ENCODE peak calls at places on chromosomes 2 and 18, in nine cellular contexts. One of them, this sample, is unnamed.

GRCh38 chr2:218291934-218292699 is at the start of gene TMBIM1:
- DNase-seq in pancreas: peak
- DNase-seq in NCI-H1105 treated with DMSO at 0.1 percent for 48 hours: no peak
- DNase-seq in naive B cell: peak
- DNase-seq in cardiac muscle cell: peak
- DNase-seq in esophagus squamous epithelium: no peak
- DNase-seq in substantia nigra: peak
- DNase-seq in mesendoderm: peak
- DNase-seq in GM23338: peak
- DNase-seq in this sample: peak

GRCh38 chr2:156147594-156148330 is 184.8 kb downstream of the NR4A2 start:
- DNase-seq in pancreas: no peak
- DNase-seq in NCI-H1105 treated with DMSO at 0.1 percent for 48 hours: no peak
- DNase-seq in naive B cell: no peak
- DNase-seq in cardiac muscle cell: no peak
- DNase-seq in esophagus squamous epithelium: no peak
- DNase-seq in substantia nigra: no peak
- DNase-seq in mesendoderm: no peak
- DNase-seq in GM23338: no peak
- DNase-seq in this sample: no peak

GRCh38 chr18:31430072-31430471 is 17.5 kb upstream of the DSG3 start:
- DNase-seq in pancreas: no peak
- DNase-seq in NCI-H1105 treated with DMSO at 0.1 percent for 48 hours: no peak
- DNase-seq in naive B cell: no peak
- DNase-seq in cardiac muscle cell: no peak
- DNase-seq in esophagus squamous epithelium: no peak
- DNase-seq in substantia nigra: no peak
- DNase-seq in mesendoderm: no peak
- DNase-seq in GM23338: no peak
- DNase-seq in this sample: no peak

GRCh38 chr2:17912266-17912691 is 33.8 kb downstream of the KCNS3 start:
- DNase-seq in pancreas: no peak
- DNase-seq in NCI-H1105 treated with DMSO at 0.1 percent for 48 hours: no peak
- DNase-seq in naive B cell: peak
- DNase-seq in cardiac muscle cell: no peak
- DNase-seq in esophagus squamous epithelium: no peak
- DNase-seq in substantia nigra: no peak
- DNase-seq in mesendoderm: no peak
- DNase-seq in GM23338: no peak
- DNase-seq in this sample: no peak

GRCh38 chr2:122491011-122491410 is 735.6 kb downstream of the TSN start:
- DNase-seq in pancreas: no peak
- DNase-seq in NCI-H1105 treated with DMSO at 0.1 percent for 48 hours: no peak
- DNase-seq in naive B cell: no peak
- DNase-seq in cardiac muscle cell: no peak
- DNase-seq in esophagus squamous epithelium: no peak
- DNase-seq in substantia nigra: no peak
- DNase-seq in mesendoderm: no peak
- DNase-seq in GM23338: no peak
- DNase-seq in this sample: no peak

GRCh38 chr18:32093523-32093922 is 1.8 kb downstream of the RNF138 start:
- DNase-seq in pancreas: no peak
- DNase-seq in NCI-H1105 treated with DMSO at 0.1 percent for 48 hours: peak
- DNase-seq in naive B cell: no peak
- DNase-seq in cardiac muscle cell: no peak
- DNase-seq in esophagus squamous epithelium: no peak
- DNase-seq in substantia nigra: no peak
- DNase-seq in mesendoderm: no peak
- DNase-seq in GM23338: no peak
- DNase-seq in this sample: no peak

GRCh38 chr18:11999431-11999830 is 18.1 kb downstream of the IMPA2 start:
- DNase-seq in pancreas: peak
- DNase-seq in NCI-H1105 treated with DMSO at 0.1 percent for 48 hours: no peak
- DNase-seq in naive B cell: no peak
- DNase-seq in cardiac muscle cell: no peak
- DNase-seq in esophagus squamous epithelium: no peak
- DNase-seq in substantia nigra: no peak
- DNase-seq in mesendoderm: no peak
- DNase-seq in GM23338: no peak
- DNase-seq in this sample: no peak

GRCh38 chr2:236055471-236055870 is 112.7 kb downstream of the GBX2 start:
- DNase-seq in pancreas: no peak
- DNase-seq in NCI-H1105 treated with DMSO at 0.1 percent for 48 hours: no peak
- DNase-seq in naive B cell: no peak
- DNase-seq in cardiac muscle cell: no peak
- DNase-seq in esophagus squamous epithelium: no peak
- DNase-seq in substantia nigra: no peak
- DNase-seq in mesendoderm: no peak
- DNase-seq in GM23338: no peak
- DNase-seq in this sample: no peak

GRCh38 chr2:201406077-201406662 is 45.1 kb downstream of the TRAK2 start:
- DNase-seq in pancreas: no peak
- DNase-seq in NCI-H1105 treated with DMSO at 0.1 percent for 48 hours: peak
- DNase-seq in naive B cell: no peak
- DNase-seq in cardiac muscle cell: peak
- DNase-seq in esophagus squamous epithelium: no peak
- DNase-seq in substantia nigra: no peak
- DNase-seq in mesendoderm: no peak
- DNase-seq in GM23338: no peak
- DNase-seq in this sample: peak

GRCh38 chr2:208406474-208407451 is at the start of gene PTH2R:
- DNase-seq in pancreas: peak
- DNase-seq in NCI-H1105 treated with DMSO at 0.1 percent for 48 hours: peak
- DNase-seq in naive B cell: no peak
- DNase-seq in cardiac muscle cell: peak
- DNase-seq in esophagus squamous epithelium: no peak
- DNase-seq in substantia nigra: no peak
- DNase-seq in mesendoderm: peak
- DNase-seq in GM23338: peak
- DNase-seq in this sample: no peak

GRCh38 chr2:132620115-132620514 is 49.9 kb downstream of the LYPD1 start:
- DNase-seq in pancreas: no peak
- DNase-seq in NCI-H1105 treated with DMSO at 0.1 percent for 48 hours: no peak
- DNase-seq in naive B cell: no peak
- DNase-seq in cardiac muscle cell: peak
- DNase-seq in esophagus squamous epithelium: no peak
- DNase-seq in substantia nigra: no peak
- DNase-seq in mesendoderm: no peak
- DNase-seq in GM23338: no peak
- DNase-seq in this sample: no peak

GRCh38 chr2:84458436-84459027 is 548 bp downstream of the SUCLG1 start:
- DNase-seq in pancreas: no peak
- DNase-seq in NCI-H1105 treated with DMSO at 0.1 percent for 48 hours: no peak
- DNase-seq in naive B cell: no peak
- DNase-seq in cardiac muscle cell: peak
- DNase-seq in esophagus squamous epithelium: no peak
- DNase-seq in substantia nigra: no peak
- DNase-seq in mesendoderm: no peak
- DNase-seq in GM23338: no peak
- DNase-seq in this sample: no peak

GRCh38 chr2:239369631-239370161 is 31.1 kb downstream of the HDAC4 start:
- DNase-seq in pancreas: peak
- DNase-seq in NCI-H1105 treated with DMSO at 0.1 percent for 48 hours: no peak
- DNase-seq in naive B cell: peak
- DNase-seq in cardiac muscle cell: no peak
- DNase-seq in esophagus squamous epithelium: no peak
- DNase-seq in substantia nigra: no peak
- DNase-seq in mesendoderm: no peak
- DNase-seq in GM23338: no peak
- DNase-seq in this sample: no peak

GRCh38 chr2:2043394-2043793 is 287.7 kb downstream of the MYT1L start:
- DNase-seq in pancreas: no peak
- DNase-seq in NCI-H1105 treated with DMSO at 0.1 percent for 48 hours: no peak
- DNase-seq in naive B cell: no peak
- DNase-seq in cardiac muscle cell: no peak
- DNase-seq in esophagus squamous epithelium: no peak
- DNase-seq in substantia nigra: no peak
- DNase-seq in mesendoderm: no peak
- DNase-seq in GM23338: no peak
- DNase-seq in this sample: no peak

GRCh38 chr18:13233746-13234527 is 15.4 kb downstream of the LDLRAD4 start:
- DNase-seq in pancreas: no peak
- DNase-seq in NCI-H1105 treated with DMSO at 0.1 percent for 48 hours: no peak
- DNase-seq in naive B cell: no peak
- DNase-seq in cardiac muscle cell: no peak
- DNase-seq in esophagus squamous epithelium: no peak
- DNase-seq in substantia nigra: no peak
- DNase-seq in mesendoderm: no peak
- DNase-seq in GM23338: no peak
- DNase-seq in this sample: no peak

GRCh38 chr2:172339431-172340010 is 87.9 kb upstream of the ITGA6 start:
- DNase-seq in pancreas: no peak
- DNase-seq in NCI-H1105 treated with DMSO at 0.1 percent for 48 hours: no peak
- DNase-seq in naive B cell: no peak
- DNase-seq in cardiac muscle cell: no peak
- DNase-seq in esophagus squamous epithelium: no peak
- DNase-seq in substantia nigra: no peak
- DNase-seq in mesendoderm: no peak
- DNase-seq in GM23338: no peak
- DNase-seq in this sample: no peak

GRCh38 chr18:27894746-27895145 is 282.2 kb downstream of the CDH2 start:
- DNase-seq in pancreas: no peak
- DNase-seq in NCI-H1105 treated with DMSO at 0.1 percent for 48 hours: no peak
- DNase-seq in naive B cell: no peak
- DNase-seq in cardiac muscle cell: no peak
- DNase-seq in esophagus squamous epithelium: no peak
- DNase-seq in substantia nigra: no peak
- DNase-seq in mesendoderm: no peak
- DNase-seq in GM23338: no peak
- DNase-seq in this sample: no peak

GRCh38 chr2:54680397-54681032 is 42.9 kb upstream of the EML6 start:
- DNase-seq in pancreas: no peak
- DNase-seq in NCI-H1105 treated with DMSO at 0.1 percent for 48 hours: no peak
- DNase-seq in naive B cell: no peak
- DNase-seq in cardiac muscle cell: peak
- DNase-seq in esophagus squamous epithelium: no peak
- DNase-seq in substantia nigra: no peak
- DNase-seq in mesendoderm: no peak
- DNase-seq in GM23338: no peak
- DNase-seq in this sample: no peak

GRCh38 chr2:101262142-101262541 is 9.5 kb downstream of the CNOT11 start:
- DNase-seq in pancreas: no peak
- DNase-seq in NCI-H1105 treated with DMSO at 0.1 percent for 48 hours: no peak
- DNase-seq in naive B cell: no peak
- DNase-seq in cardiac muscle cell: no peak
- DNase-seq in esophagus squamous epithelium: no peak
- DNase-seq in substantia nigra: no peak
- DNase-seq in mesendoderm: no peak
- DNase-seq in GM23338: no peak
- DNase-seq in this sample: no peak

GRCh38 chr2:105563000-105563719 is 164.3 kb upstream of the FHL2 start:
- DNase-seq in pancreas: no peak
- DNase-seq in NCI-H1105 treated with DMSO at 0.1 percent for 48 hours: no peak
- DNase-seq in naive B cell: no peak
- DNase-seq in cardiac muscle cell: no peak
- DNase-seq in esophagus squamous epithelium: no peak
- DNase-seq in substantia nigra: no peak
- DNase-seq in mesendoderm: peak
- DNase-seq in GM23338: no peak
- DNase-seq in this sample: no peak

GRCh38 chr2:9941196-9941995 is 10.1 kb upstream of the GRHL1 start:
- DNase-seq in pancreas: no peak
- DNase-seq in NCI-H1105 treated with DMSO at 0.1 percent for 48 hours: no peak
- DNase-seq in naive B cell: no peak
- DNase-seq in cardiac muscle cell: peak
- DNase-seq in esophagus squamous epithelium: no peak
- DNase-seq in substantia nigra: no peak
- DNase-seq in mesendoderm: peak
- DNase-seq in GM23338: peak
- DNase-seq in this sample: no peak

GRCh38 chr18:64992654-64993053 is 758.2 kb upstream of the CDH7 start:
- DNase-seq in pancreas: no peak
- DNase-seq in NCI-H1105 treated with DMSO at 0.1 percent for 48 hours: no peak
- DNase-seq in naive B cell: no peak
- DNase-seq in cardiac muscle cell: no peak
- DNase-seq in esophagus squamous epithelium: no peak
- DNase-seq in substantia nigra: no peak
- DNase-seq in mesendoderm: no peak
- DNase-seq in GM23338: no peak
- DNase-seq in this sample: no peak

GRCh38 chr2:47373747-47374146 is 29.2 kb upstream of the MSH2 start:
- DNase-seq in pancreas: no peak
- DNase-seq in NCI-H1105 treated with DMSO at 0.1 percent for 48 hours: no peak
- DNase-seq in naive B cell: no peak
- DNase-seq in cardiac muscle cell: no peak
- DNase-seq in esophagus squamous epithelium: no peak
- DNase-seq in substantia nigra: no peak
- DNase-seq in mesendoderm: peak
- DNase-seq in GM23338: peak
- DNase-seq in this sample: no peak